ENCODE peak calls at places on chromosomes 6 and 20, in seven cellular contexts. One of them, this sample, is unnamed.

GRCh38 chr6:109896333-109896732 is 81.8 kb upstream of the GPR6 start:
- DNase-seq in activated CD4-positive, alpha-beta T cell treated with anti-CD3 and anti-CD28 coated beads, Interleukin-2, amount 10 ng/mL, durations not matched to agents 7 days and 5 days: no peak
- DNase-seq in aorta: no peak
- DNase-seq in naive B cell: no peak
- DNase-seq in ELF-1: no peak
- DNase-seq in iPS-NIHi11: no peak
- DNase-seq in ecto neural progenitor cell: no peak
- DNase-seq in this sample: no peak

GRCh38 chr6:53983301-53983700 is 127.9 kb upstream of the MLIP start:
- DNase-seq in aorta: no peak
- DNase-seq in naive B cell: no peak
- DNase-seq in iPS-NIHi11: no peak
- DNase-seq in activated CD4-positive, alpha-beta T cell treated with anti-CD3 and anti-CD28 coated beads, Interleukin-2, amount 10 ng/mL, durations not matched to agents 7 days and 5 days: no peak
- DNase-seq in ELF-1: no peak
- DNase-seq in ecto neural progenitor cell: no peak
- DNase-seq in this sample: no peak

GRCh38 chr20:6976535-6976934 is 209.0 kb downstream of the BMP2 start:
- DNase-seq in activated CD4-positive, alpha-beta T cell treated with anti-CD3 and anti-CD28 coated beads, Interleukin-2, amount 10 ng/mL, durations not matched to agents 7 days and 5 days: no peak
- DNase-seq in naive B cell: no peak
- DNase-seq in ELF-1: no peak
- DNase-seq in iPS-NIHi11: no peak
- DNase-seq in aorta: no peak
- DNase-seq in ecto neural progenitor cell: no peak
- DNase-seq in this sample: no peak

GRCh38 chr6:27078734-27079357 is 168.7 kb upstream of the PRSS16 start:
- DNase-seq in naive B cell: peak; percentile 37
- DNase-seq in ELF-1: peak; percentile 71
- DNase-seq in iPS-NIHi11: peak; percentile 69
- DNase-seq in ecto neural progenitor cell: peak; percentile 63
- DNase-seq in activated CD4-positive, alpha-beta T cell treated with anti-CD3 and anti-CD28 coated beads, Interleukin-2, amount 10 ng/mL, durations not matched to agents 7 days and 5 days: peak; percentile 20
- DNase-seq in aorta: no peak
- DNase-seq in this sample: peak; percentile 57

GRCh38 chr6:35094183-35094582 is 47.0 kb downstream of the TCP11 start:
- DNase-seq in iPS-NIHi11: no peak
- DNase-seq in ecto neural progenitor cell: no peak
- DNase-seq in naive B cell: no peak
- DNase-seq in aorta: no peak
- DNase-seq in activated CD4-positive, alpha-beta T cell treated with anti-CD3 and anti-CD28 coated beads, Interleukin-2, amount 10 ng/mL, durations not matched to agents 7 days and 5 days: no peak
- DNase-seq in ELF-1: no peak
- DNase-seq in this sample: no peak

GRCh38 chr20:37807901-37808751 is 94.8 kb upstream of the VSTM2L start:
- DNase-seq in naive B cell: no peak
- DNase-seq in aorta: no peak
- DNase-seq in iPS-NIHi11: no peak
- DNase-seq in activated CD4-positive, alpha-beta T cell treated with anti-CD3 and anti-CD28 coated beads, Interleukin-2, amount 10 ng/mL, durations not matched to agents 7 days and 5 days: no peak
- DNase-seq in ecto neural progenitor cell: no peak
- DNase-seq in ELF-1: no peak
- DNase-seq in this sample: no peak

GRCh38 chr6:31898200-31899011 is 908 bp upstream of the EHMT2 start:
- DNase-seq in activated CD4-positive, alpha-beta T cell treated with anti-CD3 and anti-CD28 coated beads, Interleukin-2, amount 10 ng/mL, durations not matched to agents 7 days and 5 days: peak; percentile 46
- DNase-seq in aorta: no peak
- DNase-seq in iPS-NIHi11: no peak
- DNase-seq in ELF-1: peak; percentile 44
- DNase-seq in naive B cell: peak; percentile 44
- DNase-seq in ecto neural progenitor cell: no peak
- DNase-seq in this sample: peak; percentile 63

GRCh38 chr6:96420294-96420693 is 101.3 kb upstream of the UFL1 start:
- DNase-seq in naive B cell: no peak
- DNase-seq in iPS-NIHi11: no peak
- DNase-seq in aorta: no peak
- DNase-seq in activated CD4-positive, alpha-beta T cell treated with anti-CD3 and anti-CD28 coated beads, Interleukin-2, amount 10 ng/mL, durations not matched to agents 7 days and 5 days: no peak
- DNase-seq in ecto neural progenitor cell: no peak
- DNase-seq in ELF-1: peak; percentile 37
- DNase-seq in this sample: no peak

GRCh38 chr6:17971128-17972073 is 16.0 kb downstream of the KIF13A start:
- DNase-seq in activated CD4-positive, alpha-beta T cell treated with anti-CD3 and anti-CD28 coated beads, Interleukin-2, amount 10 ng/mL, durations not matched to agents 7 days and 5 days: no peak
- DNase-seq in iPS-NIHi11: no peak
- DNase-seq in ELF-1: no peak
- DNase-seq in aorta: peak; percentile 72
- DNase-seq in ecto neural progenitor cell: no peak
- DNase-seq in naive B cell: no peak
- DNase-seq in this sample: no peak

GRCh38 chr6:20200761-20201160 is 11.5 kb downstream of the MBOAT1 start:
- DNase-seq in aorta: no peak
- DNase-seq in iPS-NIHi11: no peak
- DNase-seq in ecto neural progenitor cell: no peak
- DNase-seq in naive B cell: no peak
- DNase-seq in activated CD4-positive, alpha-beta T cell treated with anti-CD3 and anti-CD28 coated beads, Interleukin-2, amount 10 ng/mL, durations not matched to agents 7 days and 5 days: no peak
- DNase-seq in ELF-1: no peak
- DNase-seq in this sample: no peak

GRCh38 chr6:100001915-100002388 is 7.9 kb upstream of the MCHR2 start:
- DNase-seq in naive B cell: no peak
- DNase-seq in ecto neural progenitor cell: peak; percentile 55
- DNase-seq in iPS-NIHi11: peak; percentile 63
- DNase-seq in aorta: no peak
- DNase-seq in activated CD4-positive, alpha-beta T cell treated with anti-CD3 and anti-CD28 coated beads, Interleukin-2, amount 10 ng/mL, durations not matched to agents 7 days and 5 days: peak; percentile 43
- DNase-seq in ELF-1: peak; percentile 42
- DNase-seq in this sample: peak; percentile 33

GRCh38 chr20:4459081-4459480 is 262.6 kb upstream of the PRND start:
- DNase-seq in iPS-NIHi11: no peak
- DNase-seq in ELF-1: no peak
- DNase-seq in aorta: no peak
- DNase-seq in ecto neural progenitor cell: no peak
- DNase-seq in naive B cell: no peak
- DNase-seq in activated CD4-positive, alpha-beta T cell treated with anti-CD3 and anti-CD28 coated beads, Interleukin-2, amount 10 ng/mL, durations not matched to agents 7 days and 5 days: no peak
- DNase-seq in this sample: no peak

GRCh38 chr6:35496851-35497570 is at the start of gene TEAD3:
- DNase-seq in naive B cell: peak; percentile 62
- DNase-seq in aorta: no peak
- DNase-seq in activated CD4-positive, alpha-beta T cell treated with anti-CD3 and anti-CD28 coated beads, Interleukin-2, amount 10 ng/mL, durations not matched to agents 7 days and 5 days: peak; percentile 33
- DNase-seq in iPS-NIHi11: peak; percentile 96
- DNase-seq in ecto neural progenitor cell: peak; percentile 93
- DNase-seq in ELF-1: peak; percentile 67
- DNase-seq in this sample: peak; percentile 45

GRCh38 chr20:57251344-57251743 is 15.1 kb downstream of the BMP7 start:
- DNase-seq in ecto neural progenitor cell: no peak
- DNase-seq in activated CD4-positive, alpha-beta T cell treated with anti-CD3 and anti-CD28 coated beads, Interleukin-2, amount 10 ng/mL, durations not matched to agents 7 days and 5 days: no peak
- DNase-seq in iPS-NIHi11: no peak
- DNase-seq in naive B cell: no peak
- DNase-seq in aorta: no peak
- DNase-seq in ELF-1: peak; percentile 35
- DNase-seq in this sample: no peak

GRCh38 chr6:157326979-157327378 is 3.7 kb upstream of the TMEM242 start:
- DNase-seq in naive B cell: no peak
- DNase-seq in ELF-1: no peak
- DNase-seq in iPS-NIHi11: no peak
- DNase-seq in activated CD4-positive, alpha-beta T cell treated with anti-CD3 and anti-CD28 coated beads, Interleukin-2, amount 10 ng/mL, durations not matched to agents 7 days and 5 days: no peak
- DNase-seq in ecto neural progenitor cell: no peak
- DNase-seq in aorta: no peak
- DNase-seq in this sample: no peak

GRCh38 chr6:139316622-139317317 is 25.0 kb upstream of the TXLNB start:
- DNase-seq in iPS-NIHi11: no peak
- DNase-seq in aorta: no peak
- DNase-seq in ELF-1: no peak
- DNase-seq in ecto neural progenitor cell: no peak
- DNase-seq in activated CD4-positive, alpha-beta T cell treated with anti-CD3 and anti-CD28 coated beads, Interleukin-2, amount 10 ng/mL, durations not matched to agents 7 days and 5 days: no peak
- DNase-seq in naive B cell: no peak
- DNase-seq in this sample: no peak

GRCh38 chr20:35369804-35370203 is 42.0 kb downstream of the UQCC1 start:
- DNase-seq in naive B cell: no peak
- DNase-seq in iPS-NIHi11: peak; percentile 17
- DNase-seq in ecto neural progenitor cell: no peak
- DNase-seq in activated CD4-positive, alpha-beta T cell treated with anti-CD3 and anti-CD28 coated beads, Interleukin-2, amount 10 ng/mL, durations not matched to agents 7 days and 5 days: no peak
- DNase-seq in ELF-1: peak; percentile 10
- DNase-seq in aorta: no peak
- DNase-seq in this sample: no peak

GRCh38 chr6:137914530-137915193 is 47.6 kb downstream of the TNFAIP3 start:
- DNase-seq in activated CD4-positive, alpha-beta T cell treated with anti-CD3 and anti-CD28 coated beads, Interleukin-2, amount 10 ng/mL, durations not matched to agents 7 days and 5 days: no peak
- DNase-seq in ecto neural progenitor cell: no peak
- DNase-seq in ELF-1: no peak
- DNase-seq in iPS-NIHi11: no peak
- DNase-seq in naive B cell: no peak
- DNase-seq in aorta: no peak
- DNase-seq in this sample: no peak

GRCh38 chr6:40907198-40907701 is 131.8 kb downstream of the UNC5CL start:
- DNase-seq in naive B cell: no peak
- DNase-seq in ELF-1: no peak
- DNase-seq in aorta: no peak
- DNase-seq in iPS-NIHi11: peak; percentile 29
- DNase-seq in activated CD4-positive, alpha-beta T cell treated with anti-CD3 and anti-CD28 coated beads, Interleukin-2, amount 10 ng/mL, durations not matched to agents 7 days and 5 days: no peak
- DNase-seq in ecto neural progenitor cell: no peak
- DNase-seq in this sample: no peak

GRCh38 chr6:33880104-33880678 is 76.4 kb upstream of the MLN start:
- DNase-seq in ecto neural progenitor cell: no peak
- DNase-seq in naive B cell: no peak
- DNase-seq in ELF-1: no peak
- DNase-seq in activated CD4-positive, alpha-beta T cell treated with anti-CD3 and anti-CD28 coated beads, Interleukin-2, amount 10 ng/mL, durations not matched to agents 7 days and 5 days: no peak
- DNase-seq in aorta: no peak
- DNase-seq in iPS-NIHi11: peak; percentile 61
- DNase-seq in this sample: no peak

GRCh38 chr6:121965739-121966138 is 433.7 kb upstream of the HSF2 start:
- DNase-seq in ecto neural progenitor cell: no peak
- DNase-seq in ELF-1: no peak
- DNase-seq in naive B cell: no peak
- DNase-seq in aorta: no peak
- DNase-seq in activated CD4-positive, alpha-beta T cell treated with anti-CD3 and anti-CD28 coated beads, Interleukin-2, amount 10 ng/mL, durations not matched to agents 7 days and 5 days: no peak
- DNase-seq in iPS-NIHi11: no peak
- DNase-seq in this sample: no peak

GRCh38 chr6:4607026-4607704 is 169.0 kb upstream of the CDYL start:
- DNase-seq in activated CD4-positive, alpha-beta T cell treated with anti-CD3 and anti-CD28 coated beads, Interleukin-2, amount 10 ng/mL, durations not matched to agents 7 days and 5 days: no peak
- DNase-seq in naive B cell: no peak
- DNase-seq in ELF-1: peak; percentile 32
- DNase-seq in aorta: peak; percentile 62
- DNase-seq in ecto neural progenitor cell: no peak
- DNase-seq in iPS-NIHi11: peak; percentile 26
- DNase-seq in this sample: no peak

GRCh38 chr20:483791-484644 is 21.7 kb upstream of the TBC1D20 start:
- DNase-seq in ELF-1: no peak
- DNase-seq in naive B cell: no peak
- DNase-seq in aorta: peak; percentile 52
- DNase-seq in iPS-NIHi11: no peak
- DNase-seq in ecto neural progenitor cell: no peak
- DNase-seq in activated CD4-positive, alpha-beta T cell treated with anti-CD3 and anti-CD28 coated beads, Interleukin-2, amount 10 ng/mL, durations not matched to agents 7 days and 5 days: no peak
- DNase-seq in this sample: no peak

GRCh38 chr20:31835554-31835953 is 9.8 kb downstream of the FOXS1 start:
- DNase-seq in iPS-NIHi11: no peak
- DNase-seq in ecto neural progenitor cell: no peak
- DNase-seq in aorta: no peak
- DNase-seq in ELF-1: no peak
- DNase-seq in activated CD4-positive, alpha-beta T cell treated with anti-CD3 and anti-CD28 coated beads, Interleukin-2, amount 10 ng/mL, durations not matched to agents 7 days and 5 days: no peak
- DNase-seq in naive B cell: no peak
- DNase-seq in this sample: no peak

This sample was measured in naive thymus-derived CD4-positive, alpha-beta T cell.